ENCODE peak calls at places on chromosomes 16 and 17, in four cellular contexts. One of them, this sample, is unnamed.

GRCh38 chr17:63293310-63293709 is 152.8 kb downstream of the CYB561 start:
- ATAC-seq in Right ventricle myocardium superior: no peak
- ATAC-seq in pancreas: peak
- ATAC-seq in right cardiac atrium: no peak
- ATAC-seq in this sample: no peak

GRCh38 chr17:83080641-83081560 is 1.5 kb downstream of the METRNL start:
- ATAC-seq in Right ventricle myocardium superior: peak
- ATAC-seq in pancreas: peak
- ATAC-seq in right cardiac atrium: peak
- ATAC-seq in this sample: peak

GRCh38 chr17:1872976-1873375 is 43.2 kb downstream of the RPA1 start:
- ATAC-seq in Right ventricle myocardium superior: no peak
- ATAC-seq in pancreas: no peak
- ATAC-seq in right cardiac atrium: no peak
- ATAC-seq in this sample: peak

GRCh38 chr16:54236761-54237160 is 49.8 kb downstream of the IRX3 start:
- ATAC-seq in Right ventricle myocardium superior: no peak
- ATAC-seq in pancreas: no peak
- ATAC-seq in right cardiac atrium: no peak
- ATAC-seq in this sample: no peak

GRCh38 chr16:56938664-56939513 is 6.9 kb downstream of the HERPUD1 start:
- ATAC-seq in Right ventricle myocardium superior: no peak
- ATAC-seq in pancreas: peak
- ATAC-seq in right cardiac atrium: no peak
- ATAC-seq in this sample: peak

GRCh38 chr17:55693244-55694216 is 29.1 kb downstream of the TMEM100 start:
- ATAC-seq in Right ventricle myocardium superior: peak
- ATAC-seq in pancreas: peak
- ATAC-seq in right cardiac atrium: peak
- ATAC-seq in this sample: no peak

GRCh38 chr17:17380156-17380925 is 77.2 kb downstream of the NT5M start:
- ATAC-seq in Right ventricle myocardium superior: no peak
- ATAC-seq in pancreas: peak
- ATAC-seq in right cardiac atrium: no peak
- ATAC-seq in this sample: no peak

GRCh38 chr16:88558457-88559442 is 11.5 kb upstream of the ZC3H18 start:
- ATAC-seq in Right ventricle myocardium superior: peak
- ATAC-seq in pancreas: peak
- ATAC-seq in right cardiac atrium: peak
- ATAC-seq in this sample: no peak

GRCh38 chr16:72471317-72471716 is 299.4 kb upstream of the PMFBP1 start:
- ATAC-seq in Right ventricle myocardium superior: no peak
- ATAC-seq in pancreas: no peak
- ATAC-seq in right cardiac atrium: no peak
- ATAC-seq in this sample: no peak